ENCODE peak calls at places on chromosome 18, in five cellular contexts. One of them, this sample, is unnamed.

GRCh38 chr18:79901665-79902064 is 49.8 kb downstream of the SLC66A2 start:
- DNase-seq in NCI-H2171 treated with DMSO at 0.1 percent for 48 hours: no peak
- DNase-seq in lower lobe of right lung: no peak
- DNase-seq in psoas muscle: no peak
- DNase-seq in adrenal gland: no peak
- DNase-seq in this sample: no peak

GRCh38 chr18:79940814-79941472 is 10.5 kb downstream of the SLC66A2 start:
- DNase-seq in NCI-H2171 treated with DMSO at 0.1 percent for 48 hours: no peak
- DNase-seq in lower lobe of right lung: peak; percentile 32
- DNase-seq in psoas muscle: no peak
- DNase-seq in adrenal gland: no peak
- DNase-seq in this sample: peak; percentile 47

GRCh38 chr18:37476182-37476581 is 89.4 kb downstream of the CELF4 start:
- DNase-seq in NCI-H2171 treated with DMSO at 0.1 percent for 48 hours: no peak
- DNase-seq in lower lobe of right lung: no peak
- DNase-seq in psoas muscle: no peak
- DNase-seq in adrenal gland: peak; percentile 44
- DNase-seq in this sample: no peak

GRCh38 chr18:70330887-70331286 is 42.0 kb downstream of the SOCS6 start:
- DNase-seq in NCI-H2171 treated with DMSO at 0.1 percent for 48 hours: no peak
- DNase-seq in lower lobe of right lung: no peak
- DNase-seq in psoas muscle: no peak
- DNase-seq in adrenal gland: no peak
- DNase-seq in this sample: no peak

GRCh38 chr18:3688682-3689081 is 238.7 kb downstream of the TGIF1 start:
- DNase-seq in NCI-H2171 treated with DMSO at 0.1 percent for 48 hours: peak; percentile 37
- DNase-seq in lower lobe of right lung: no peak
- DNase-seq in psoas muscle: no peak
- DNase-seq in adrenal gland: no peak
- DNase-seq in this sample: no peak

GRCh38 chr18:38552729-38553411 is 987.3 kb upstream of the CELF4 start:
- DNase-seq in NCI-H2171 treated with DMSO at 0.1 percent for 48 hours: no peak
- DNase-seq in lower lobe of right lung: no peak
- DNase-seq in psoas muscle: no peak
- DNase-seq in adrenal gland: no peak
- DNase-seq in this sample: no peak

GRCh38 chr18:40371673-40372072 is 1583.4 kb upstream of the PIK3C3 start:
- DNase-seq in NCI-H2171 treated with DMSO at 0.1 percent for 48 hours: no peak
- DNase-seq in lower lobe of right lung: no peak
- DNase-seq in psoas muscle: no peak
- DNase-seq in adrenal gland: no peak
- DNase-seq in this sample: no peak

GRCh38 chr18:10454800-10455550 is 540 bp downstream of the APCDD1 start:
- DNase-seq in NCI-H2171 treated with DMSO at 0.1 percent for 48 hours: peak; percentile 19
- DNase-seq in lower lobe of right lung: peak; percentile 70
- DNase-seq in psoas muscle: peak; percentile 28
- DNase-seq in adrenal gland: no peak
- DNase-seq in this sample: no peak

GRCh38 chr18:59876310-59876626 is 23.5 kb upstream of the PMAIP1 start:
- DNase-seq in NCI-H2171 treated with DMSO at 0.1 percent for 48 hours: no peak
- DNase-seq in lower lobe of right lung: no peak
- DNase-seq in psoas muscle: no peak
- DNase-seq in adrenal gland: no peak
- DNase-seq in this sample: no peak

GRCh38 chr18:44909191-44909719 is 228.6 kb downstream of the SETBP1 start:
- DNase-seq in NCI-H2171 treated with DMSO at 0.1 percent for 48 hours: no peak
- DNase-seq in lower lobe of right lung: no peak
- DNase-seq in psoas muscle: no peak
- DNase-seq in adrenal gland: peak; percentile 8
- DNase-seq in this sample: no peak

GRCh38 chr18:35525795-35526475 is 28.2 kb upstream of the INO80C start:
- DNase-seq in NCI-H2171 treated with DMSO at 0.1 percent for 48 hours: no peak
- DNase-seq in lower lobe of right lung: no peak
- DNase-seq in psoas muscle: no peak
- DNase-seq in adrenal gland: peak; percentile 13
- DNase-seq in this sample: peak; percentile 47

GRCh38 chr18:50611529-50611941 is 51.6 kb downstream of the MAPK4 start:
- DNase-seq in NCI-H2171 treated with DMSO at 0.1 percent for 48 hours: no peak
- DNase-seq in lower lobe of right lung: no peak
- DNase-seq in psoas muscle: no peak
- DNase-seq in adrenal gland: peak; percentile 91
- DNase-seq in this sample: no peak

GRCh38 chr18:70453058-70453775 is 164.4 kb downstream of the SOCS6 start:
- DNase-seq in NCI-H2171 treated with DMSO at 0.1 percent for 48 hours: no peak
- DNase-seq in lower lobe of right lung: no peak
- DNase-seq in psoas muscle: no peak
- DNase-seq in adrenal gland: no peak
- DNase-seq in this sample: no peak

GRCh38 chr18:26233208-26233607 is 7.0 kb downstream of the TAF4B start:
- DNase-seq in NCI-H2171 treated with DMSO at 0.1 percent for 48 hours: no peak
- DNase-seq in lower lobe of right lung: no peak
- DNase-seq in psoas muscle: no peak
- DNase-seq in adrenal gland: no peak
- DNase-seq in this sample: no peak

GRCh38 chr18:31049189-31049588 is 6.6 kb upstream of the DSC3 start:
- DNase-seq in NCI-H2171 treated with DMSO at 0.1 percent for 48 hours: no peak
- DNase-seq in lower lobe of right lung: no peak
- DNase-seq in psoas muscle: no peak
- DNase-seq in adrenal gland: no peak
- DNase-seq in this sample: no peak

GRCh38 chr18:22300665-22301636 is 116.8 kb downstream of the CTAGE1 start:
- DNase-seq in NCI-H2171 treated with DMSO at 0.1 percent for 48 hours: no peak
- DNase-seq in lower lobe of right lung: no peak
- DNase-seq in psoas muscle: no peak
- DNase-seq in adrenal gland: no peak
- DNase-seq in this sample: no peak

GRCh38 chr18:47260138-47260923 is 8.9 kb upstream of the SKOR2 start:
- DNase-seq in NCI-H2171 treated with DMSO at 0.1 percent for 48 hours: no peak
- DNase-seq in lower lobe of right lung: peak; percentile 66
- DNase-seq in psoas muscle: peak; percentile 43
- DNase-seq in adrenal gland: peak; percentile 54
- DNase-seq in this sample: peak; percentile 66

GRCh38 chr18:58046087-58046793 is 2.2 kb downstream of the NEDD4L start:
- DNase-seq in NCI-H2171 treated with DMSO at 0.1 percent for 48 hours: peak; percentile 25
- DNase-seq in lower lobe of right lung: no peak
- DNase-seq in psoas muscle: no peak
- DNase-seq in adrenal gland: no peak
- DNase-seq in this sample: no peak

GRCh38 chr18:25005602-25006375 is 346.2 kb downstream of the ZNF521 start:
- DNase-seq in NCI-H2171 treated with DMSO at 0.1 percent for 48 hours: peak; percentile 4
- DNase-seq in lower lobe of right lung: no peak
- DNase-seq in psoas muscle: no peak
- DNase-seq in adrenal gland: peak; percentile 10
- DNase-seq in this sample: no peak

GRCh38 chr18:8661754-8662573 is 43.4 kb upstream of the MTCL1 start:
- DNase-seq in NCI-H2171 treated with DMSO at 0.1 percent for 48 hours: peak; percentile 90
- DNase-seq in lower lobe of right lung: no peak
- DNase-seq in psoas muscle: no peak
- DNase-seq in adrenal gland: no peak
- DNase-seq in this sample: no peak

GRCh38 chr18:76522551-76522950 is 27.5 kb upstream of the ZNF516 start:
- DNase-seq in NCI-H2171 treated with DMSO at 0.1 percent for 48 hours: no peak
- DNase-seq in lower lobe of right lung: no peak
- DNase-seq in psoas muscle: no peak
- DNase-seq in adrenal gland: no peak
- DNase-seq in this sample: no peak

GRCh38 chr18:74255022-74255658 is 36.6 kb downstream of the CYB5A start:
- DNase-seq in NCI-H2171 treated with DMSO at 0.1 percent for 48 hours: no peak
- DNase-seq in lower lobe of right lung: no peak
- DNase-seq in psoas muscle: no peak
- DNase-seq in adrenal gland: no peak
- DNase-seq in this sample: no peak

GRCh38 chr18:36120297-36120696 is 8.8 kb downstream of the SLC39A6 start:
- DNase-seq in NCI-H2171 treated with DMSO at 0.1 percent for 48 hours: no peak
- DNase-seq in lower lobe of right lung: no peak
- DNase-seq in psoas muscle: no peak
- DNase-seq in adrenal gland: no peak
- DNase-seq in this sample: no peak

GRCh38 chr18:40485318-40485717 is 1469.7 kb upstream of the PIK3C3 start:
- DNase-seq in NCI-H2171 treated with DMSO at 0.1 percent for 48 hours: no peak
- DNase-seq in lower lobe of right lung: no peak
- DNase-seq in psoas muscle: no peak
- DNase-seq in adrenal gland: no peak
- DNase-seq in this sample: no peak

GRCh38 chr18:25230658-25231326 is 121.2 kb downstream of the ZNF521 start:
- DNase-seq in NCI-H2171 treated with DMSO at 0.1 percent for 48 hours: no peak
- DNase-seq in lower lobe of right lung: peak; percentile 47
- DNase-seq in psoas muscle: peak; percentile 76
- DNase-seq in adrenal gland: peak; percentile 72
- DNase-seq in this sample: peak; percentile 82

GRCh38 chr18:57353137-57353939 is 981 bp downstream of the ST8SIA3 start:
- DNase-seq in NCI-H2171 treated with DMSO at 0.1 percent for 48 hours: no peak
- DNase-seq in lower lobe of right lung: no peak
- DNase-seq in psoas muscle: no peak
- DNase-seq in adrenal gland: no peak
- DNase-seq in this sample: no peak

GRCh38 chr18:22668496-22668895 is 250.8 kb upstream of the CTAGE1 start:
- DNase-seq in NCI-H2171 treated with DMSO at 0.1 percent for 48 hours: no peak
- DNase-seq in lower lobe of right lung: no peak
- DNase-seq in psoas muscle: no peak
- DNase-seq in adrenal gland: no peak
- DNase-seq in this sample: no peak

GRCh38 chr18:71001597-71001996 is 712.8 kb downstream of the SOCS6 start:
- DNase-seq in NCI-H2171 treated with DMSO at 0.1 percent for 48 hours: no peak
- DNase-seq in lower lobe of right lung: no peak
- DNase-seq in psoas muscle: no peak
- DNase-seq in adrenal gland: no peak
- DNase-seq in this sample: no peak

GRCh38 chr18:74604774-74605173 is 7.1 kb downstream of the ZNF407 start:
- DNase-seq in NCI-H2171 treated with DMSO at 0.1 percent for 48 hours: peak; percentile 9
- DNase-seq in lower lobe of right lung: no peak
- DNase-seq in psoas muscle: no peak
- DNase-seq in adrenal gland: no peak
- DNase-seq in this sample: no peak

GRCh38 chr18:69588301-69588700 is 187.6 kb downstream of the DOK6 start:
- DNase-seq in NCI-H2171 treated with DMSO at 0.1 percent for 48 hours: no peak
- DNase-seq in lower lobe of right lung: no peak
- DNase-seq in psoas muscle: no peak
- DNase-seq in adrenal gland: no peak
- DNase-seq in this sample: no peak

GRCh38 chr18:58856881-58857280 is 7.8 kb upstream of the ZNF532 start:
- DNase-seq in NCI-H2171 treated with DMSO at 0.1 percent for 48 hours: no peak
- DNase-seq in lower lobe of right lung: no peak
- DNase-seq in psoas muscle: no peak
- DNase-seq in adrenal gland: no peak
- DNase-seq in this sample: no peak

GRCh38 chr18:48832961-48833700 is 117.6 kb downstream of the SMAD7 start:
- DNase-seq in NCI-H2171 treated with DMSO at 0.1 percent for 48 hours: no peak
- DNase-seq in lower lobe of right lung: peak; percentile 73
- DNase-seq in psoas muscle: no peak
- DNase-seq in adrenal gland: peak; percentile 46
- DNase-seq in this sample: peak; percentile 54

GRCh38 chr18:44781890-44782289 is 101.2 kb downstream of the SETBP1 start:
- DNase-seq in NCI-H2171 treated with DMSO at 0.1 percent for 48 hours: no peak
- DNase-seq in lower lobe of right lung: no peak
- DNase-seq in psoas muscle: no peak
- DNase-seq in adrenal gland: no peak
- DNase-seq in this sample: no peak

GRCh38 chr18:24014986-24015896 is 687 bp downstream of the TTC39C start:
- DNase-seq in NCI-H2171 treated with DMSO at 0.1 percent for 48 hours: peak; percentile 40
- DNase-seq in lower lobe of right lung: peak; percentile 61
- DNase-seq in psoas muscle: peak; percentile 51
- DNase-seq in adrenal gland: peak; percentile 70
- DNase-seq in this sample: peak; percentile 50

GRCh38 chr18:21513292-21513691 is 87.2 kb downstream of the ESCO1 start:
- DNase-seq in NCI-H2171 treated with DMSO at 0.1 percent for 48 hours: no peak
- DNase-seq in lower lobe of right lung: no peak
- DNase-seq in psoas muscle: no peak
- DNase-seq in adrenal gland: no peak
- DNase-seq in this sample: no peak

GRCh38 chr18:48749768-48750167 is 201.0 kb downstream of the SMAD7 start:
- DNase-seq in NCI-H2171 treated with DMSO at 0.1 percent for 48 hours: no peak
- DNase-seq in lower lobe of right lung: no peak
- DNase-seq in psoas muscle: peak; percentile 80
- DNase-seq in adrenal gland: no peak
- DNase-seq in this sample: peak; percentile 83

GRCh38 chr18:23341383-23341782 is 111.7 kb upstream of the RIOK3 start:
- DNase-seq in NCI-H2171 treated with DMSO at 0.1 percent for 48 hours: no peak
- DNase-seq in lower lobe of right lung: no peak
- DNase-seq in psoas muscle: no peak
- DNase-seq in adrenal gland: no peak
- DNase-seq in this sample: no peak